ENCODE peak calls at places on chromosomes 13 and 19, in ten cellular contexts. One of them, this sample, is unnamed.

GRCh38 chr19:42563352-42564210 is 31.1 kb downstream of the CEACAM8 start:
- DNase-seq in stimulated activated CD4-positive, alpha-beta T cell treated with anti-CD3 and anti-CD28 coated beads, Interleukin-4, amount 100 ng/mL, for 48 hours: no peak
- DNase-seq in midbrain: peak; percentile 61
- DNase-seq in hippocampal formation: no peak
- DNase-seq in M059J: peak; percentile 56
- DNase-seq in uterus: no peak
- DNase-seq in colonic mucosa: peak; percentile 40
- DNase-seq in glutamatergic neuron: peak; percentile 48
- DNase-seq in anterior cingulate cortex: no peak
- DNase-seq in fibroblast of the conjunctiva: peak; percentile 9
- DNase-seq in this sample: peak; percentile 46

GRCh38 chr19:4710281-4710600 is 13.4 kb downstream of the DPP9 start:
- DNase-seq in stimulated activated CD4-positive, alpha-beta T cell treated with anti-CD3 and anti-CD28 coated beads, Interleukin-4, amount 100 ng/mL, for 48 hours: no peak
- DNase-seq in midbrain: no peak
- DNase-seq in hippocampal formation: no peak
- DNase-seq in M059J: no peak
- DNase-seq in uterus: no peak
- DNase-seq in colonic mucosa: no peak
- DNase-seq in glutamatergic neuron: no peak
- DNase-seq in anterior cingulate cortex: no peak
- DNase-seq in fibroblast of the conjunctiva: no peak
- DNase-seq in this sample: no peak

GRCh38 chr19:55579766-55580621 is 654 bp downstream of the ZNF579 start:
- DNase-seq in stimulated activated CD4-positive, alpha-beta T cell treated with anti-CD3 and anti-CD28 coated beads, Interleukin-4, amount 100 ng/mL, for 48 hours: no peak
- DNase-seq in midbrain: no peak
- DNase-seq in hippocampal formation: no peak
- DNase-seq in M059J: no peak
- DNase-seq in uterus: peak; percentile 45
- DNase-seq in colonic mucosa: no peak
- DNase-seq in glutamatergic neuron: peak; percentile 64
- DNase-seq in anterior cingulate cortex: no peak
- DNase-seq in fibroblast of the conjunctiva: no peak
- DNase-seq in this sample: peak; percentile 53

GRCh38 chr19:17739121-17739875 is 12.0 kb upstream of the FCHO1 start:
- DNase-seq in stimulated activated CD4-positive, alpha-beta T cell treated with anti-CD3 and anti-CD28 coated beads, Interleukin-4, amount 100 ng/mL, for 48 hours: no peak
- DNase-seq in midbrain: no peak
- DNase-seq in hippocampal formation: no peak
- DNase-seq in M059J: no peak
- DNase-seq in uterus: no peak
- DNase-seq in colonic mucosa: no peak
- DNase-seq in glutamatergic neuron: peak; percentile 91
- DNase-seq in anterior cingulate cortex: no peak
- DNase-seq in fibroblast of the conjunctiva: no peak
- DNase-seq in this sample: no peak

GRCh38 chr19:45403272-45403671 is 1.6 kb downstream of the PPP1R13L start:
- DNase-seq in stimulated activated CD4-positive, alpha-beta T cell treated with anti-CD3 and anti-CD28 coated beads, Interleukin-4, amount 100 ng/mL, for 48 hours: no peak
- DNase-seq in midbrain: no peak
- DNase-seq in hippocampal formation: no peak
- DNase-seq in M059J: no peak
- DNase-seq in uterus: no peak
- DNase-seq in colonic mucosa: no peak
- DNase-seq in glutamatergic neuron: no peak
- DNase-seq in anterior cingulate cortex: no peak
- DNase-seq in fibroblast of the conjunctiva: no peak
- DNase-seq in this sample: no peak

GRCh38 chr13:113573065-113573464 is 11.5 kb upstream of the TFDP1 start:
- DNase-seq in stimulated activated CD4-positive, alpha-beta T cell treated with anti-CD3 and anti-CD28 coated beads, Interleukin-4, amount 100 ng/mL, for 48 hours: no peak
- DNase-seq in midbrain: no peak
- DNase-seq in hippocampal formation: no peak
- DNase-seq in M059J: no peak
- DNase-seq in uterus: no peak
- DNase-seq in colonic mucosa: peak; percentile 3
- DNase-seq in glutamatergic neuron: no peak
- DNase-seq in anterior cingulate cortex: no peak
- DNase-seq in fibroblast of the conjunctiva: no peak
- DNase-seq in this sample: no peak

GRCh38 chr19:35559781-35560180 is 3.7 kb downstream of the ATP4A start:
- DNase-seq in stimulated activated CD4-positive, alpha-beta T cell treated with anti-CD3 and anti-CD28 coated beads, Interleukin-4, amount 100 ng/mL, for 48 hours: no peak
- DNase-seq in midbrain: no peak
- DNase-seq in hippocampal formation: no peak
- DNase-seq in M059J: no peak
- DNase-seq in uterus: no peak
- DNase-seq in colonic mucosa: no peak
- DNase-seq in glutamatergic neuron: no peak
- DNase-seq in anterior cingulate cortex: no peak
- DNase-seq in fibroblast of the conjunctiva: no peak
- DNase-seq in this sample: no peak

GRCh38 chr19:51830263-51830662 is 35.3 kb downstream of the FPR3 start:
- DNase-seq in stimulated activated CD4-positive, alpha-beta T cell treated with anti-CD3 and anti-CD28 coated beads, Interleukin-4, amount 100 ng/mL, for 48 hours: no peak
- DNase-seq in midbrain: peak; percentile 15
- DNase-seq in hippocampal formation: no peak
- DNase-seq in M059J: no peak
- DNase-seq in uterus: no peak
- DNase-seq in colonic mucosa: no peak
- DNase-seq in glutamatergic neuron: no peak
- DNase-seq in anterior cingulate cortex: no peak
- DNase-seq in fibroblast of the conjunctiva: no peak
- DNase-seq in this sample: no peak

GRCh38 chr19:51259348-51260245 is 8.7 kb downstream of the SIGLECL1 start:
- DNase-seq in stimulated activated CD4-positive, alpha-beta T cell treated with anti-CD3 and anti-CD28 coated beads, Interleukin-4, amount 100 ng/mL, for 48 hours: peak; percentile 11
- DNase-seq in midbrain: peak; percentile 36
- DNase-seq in hippocampal formation: peak; percentile 20
- DNase-seq in M059J: peak; percentile 33
- DNase-seq in uterus: no peak
- DNase-seq in colonic mucosa: peak; percentile 20
- DNase-seq in glutamatergic neuron: peak; percentile 69
- DNase-seq in anterior cingulate cortex: no peak
- DNase-seq in fibroblast of the conjunctiva: peak; percentile 0
- DNase-seq in this sample: peak; percentile 12